ENCODE peak calls at places on chromosomes 3 and 15, in nine cellular contexts. J is AG20443; N is RWPE1; S is HEK293T; W is BE2C; D is COLO829; E is HuH-7.5; B is esophagus squamous epithelium; H is stimulated activated naive CD4-positive, alpha-beta T cell treated with Interleukin-2 at 50 U/mL for 16 hours. L is an unnamed sample.
A peak's percentile ranks its signal among the peaks of the same experiment; 100 is the strongest.

GRCh38 chr15:78651007-78651406 is 10.0 kb upstream of the CHRNB4 start:
- DNase-seq in B (no peak), D (no peak), S (no peak), H (no peak), E (no peak), N (no peak), W (no peak), J (no peak), L (no peak)

GRCh38 chr15:83835384-83836010 is 181.6 kb downstream of the ADAMTSL3 start:
- DNase-seq in N (no peak), S (no peak), D (no peak), W (no peak), B (no peak), J (no peak), H (no peak), E (no peak), L (no peak)

GRCh38 chr15:48388017-48388936 is 57.0 kb downstream of the DUT start:
- DNase-seq in W (no peak), E (no peak), B (no peak), N (no peak), H (no peak), J (no peak), S (peak; percentile 12), D (no peak), L (no peak)

GRCh38 chr15:66293419-66294156 is at the start of gene DIS3L:
- DNase-seq in J (peak; percentile 89), N (peak; percentile 55), D (peak; percentile 2), S (peak; percentile 71), B (no peak), E (peak; percentile 77), W (peak; percentile 63), H (peak; percentile 59), L (peak; percentile 32)

GRCh38 chr15:39801641-39802309 is 19.1 kb upstream of the FSIP1 start:
- DNase-seq in B (no peak), E (no peak), J (peak; percentile 34), W (peak; percentile 51), H (no peak), N (peak; percentile 41), D (no peak), S (peak; percentile 27), L (no peak)

GRCh38 chr3:194134231-194134756 is 1.7 kb upstream of the HES1 start:
- DNase-seq in B (no peak), W (peak; percentile 85), D (peak; percentile 45), E (no peak), N (no peak), J (peak; percentile 69), H (peak; percentile 50), S (peak; percentile 49), L (peak; percentile 73)

GRCh38 chr3:152398495-152398894 is 129.8 kb downstream of the MBNL1 start:
- DNase-seq in W (no peak), D (no peak), E (no peak), H (no peak), S (no peak), B (no peak), J (no peak), N (no peak), L (no peak)

GRCh38 chr3:129139911-129140310 is 18.3 kb upstream of the RAB43 start:
- DNase-seq in H (no peak), S (no peak), W (no peak), B (no peak), D (no peak), E (no peak), N (no peak), J (no peak), L (no peak)

GRCh38 chr3:64548200-64548889 is 139.5 kb downstream of the ADAMTS9 start:
- DNase-seq in H (no peak), E (no peak), B (no peak), W (no peak), S (no peak), N (no peak), D (no peak), J (peak; percentile 51), L (no peak)

GRCh38 chr3:114484895-114485294 is 191.1 kb downstream of the TIGIT start:
- DNase-seq in D (no peak), E (no peak), H (no peak), N (no peak), W (no peak), S (no peak), J (no peak), B (no peak), L (no peak)

GRCh38 chr3:151434151-151434890 is 26.5 kb downstream of the IGSF10 start:
- DNase-seq in S (no peak), N (peak; percentile 60), H (no peak), D (no peak), J (peak; percentile 78), B (no peak), W (no peak), E (no peak), L (peak; percentile 88)

GRCh38 chr3:86973440-86973839 is 17.5 kb downstream of the VGLL3 start:
- DNase-seq in H (no peak), D (no peak), E (no peak), J (peak; percentile 64), N (peak; percentile 30), B (no peak), W (no peak), S (no peak), L (no peak)

GRCh38 chr3:10992017-10992945 is at the start of gene SLC6A1:
- DNase-seq in N (no peak), E (no peak), W (peak; percentile 18), D (no peak), S (peak; percentile 60), H (no peak), J (peak; percentile 29), B (no peak), L (no peak)

GRCh38 chr3:27311400-27311799 is 57.8 kb downstream of the NEK10 start:
- DNase-seq in D (peak; percentile 74), B (no peak), H (no peak), W (no peak), E (no peak), S (no peak), N (peak; percentile 41), J (peak; percentile 88), L (peak; percentile 90)

GRCh38 chr3:10395671-10396070 is 74.8 kb upstream of the SEC13 start:
- DNase-seq in W (no peak), B (no peak), N (no peak), D (no peak), S (no peak), H (no peak), J (no peak), E (no peak), L (no peak)

GRCh38 chr15:69346112-69346511 is 47.4 kb downstream of the PAQR5 start:
- DNase-seq in B (no peak), W (no peak), E (no peak), H (no peak), D (no peak), J (peak; percentile 38), N (no peak), S (no peak), L (no peak)

GRCh38 chr15:52031542-52031941 is 12.5 kb downstream of the MAPK6 start:
- DNase-seq in B (no peak), E (no peak), J (no peak), H (no peak), W (no peak), S (no peak), D (no peak), N (peak; percentile 82), L (no peak)

GRCh38 chr15:66873856-66874255 is 171.8 kb downstream of the SMAD6 start:
- DNase-seq in B (no peak), H (no peak), D (no peak), J (no peak), S (peak; percentile 6), N (no peak), W (no peak), E (no peak), L (no peak)

GRCh38 chr3:15258720-15259119 is 52.7 kb downstream of the CAPN7 start:
- DNase-seq in N (no peak), H (no peak), E (no peak), J (no peak), W (no peak), B (no peak), D (no peak), S (no peak), L (no peak)

GRCh38 chr3:49295489-49296058 is 18.5 kb upstream of the C3orf62 start:
- DNase-seq in W (peak; percentile 12), S (peak; percentile 37), J (peak; percentile 57), N (no peak), B (no peak), H (no peak), E (no peak), D (peak; percentile 55), L (no peak)

GRCh38 chr3:99640214-99640851 is 1.9 kb downstream of the COL8A1 start:
- DNase-seq in W (no peak), E (no peak), S (no peak), N (no peak), J (no peak), D (no peak), H (no peak), B (no peak), L (peak; percentile 75)

GRCh38 chr3:41963823-41964222 is 1.9 kb upstream of the ULK4 start:
- DNase-seq in S (no peak), H (no peak), D (no peak), E (no peak), B (no peak), J (no peak), N (no peak), W (no peak), L (no peak)

GRCh38 chr15:74221399-74222230 is 14.5 kb upstream of the CCDC33 start:
- DNase-seq in B (no peak), W (no peak), D (no peak), H (no peak), N (no peak), J (no peak), S (no peak), E (no peak), L (no peak)

GRCh38 chr3:117047951-117048705 is 338.5 kb downstream of the TUSC7 start:
- DNase-seq in H (no peak), D (no peak), W (no peak), S (no peak), J (no peak), B (no peak), N (no peak), E (no peak), L (no peak)

GRCh38 chr3:32111560-32111959 is 5.1 kb downstream of the GPD1L start:
- DNase-seq in D (no peak), E (no peak), N (no peak), H (no peak), W (no peak), J (no peak), B (no peak), S (no peak), L (no peak)

GRCh38 chr3:119524931-119525662 is 26.8 kb downstream of the TIMMDC1 start:
- DNase-seq in B (no peak), J (no peak), H (no peak), N (no peak), D (no peak), S (no peak), E (no peak), W (no peak), L (no peak)

GRCh38 chr3:148459931-148460513 is 237.7 kb upstream of the AGTR1 start:
- DNase-seq in H (no peak), W (no peak), B (no peak), S (peak; percentile 15), D (peak; percentile 47), E (no peak), J (peak; percentile 10), N (no peak), L (no peak)